ENCODE peak calls at places on chromosomes 12 and 14, in four cellular contexts. V is HepG2, R is sigmoid colon, P is HCT116. K is an unnamed sample.

GRCh38 chr14:92703516-92703915 is 44.9 kb downstream of the LGMN start:
- DNase-seq in V (no peak), R (no peak), P (no peak), K (no peak)

GRCh38 chr12:111268738-111269572 is 99.9 kb downstream of the PHETA1 start:
- DNase-seq in V (no peak), R (no peak), P (peak), K (no peak)

GRCh38 chr14:88248606-88249005 is 74.5 kb downstream of the KCNK10 start:
- DNase-seq in V (no peak), R (no peak), P (no peak), K (no peak)

GRCh38 chr12:113149361-113150150 is at the start of gene CFAP73:
- DNase-seq in V (peak), R (no peak), P (peak), K (no peak)

GRCh38 chr12:73632191-73632590 is 905.4 kb upstream of the ATXN7L3B start:
- DNase-seq in V (no peak), R (no peak), P (no peak), K (no peak)

GRCh38 chr12:105228494-105228893 is 7.5 kb downstream of the APPL2 start:
- DNase-seq in V (no peak), R (no peak), P (no peak), K (no peak)

GRCh38 chr12:101862245-101862644 is 15.1 kb upstream of the DRAM1 start:
- DNase-seq in V (no peak), R (no peak), P (no peak), K (no peak)

GRCh38 chr12:92621833-92622232 is 81.0 kb upstream of the PLEKHG7 start:
- DNase-seq in V (no peak), R (no peak), P (no peak), K (no peak)

GRCh38 chr12:119505001-119505400 is 88.6 kb upstream of the TMEM233 start:
- DNase-seq in V (no peak), R (no peak), P (peak), K (no peak)

GRCh38 chr14:77059276-77059934 is 30.9 kb upstream of the IRF2BPL start:
- DNase-seq in V (peak), R (no peak), P (peak), K (no peak)
- TF ChIP-seq POLR2AphosphoS5 in V (no peak), R (no peak), P (peak), K (no peak)

GRCh38 chr12:23253191-23253590 is 628.2 kb downstream of the ETNK1 start:
- DNase-seq in V (no peak), R (no peak), P (no peak), K (no peak)
- TF ChIP-seq POLR2AphosphoS5 in V (no peak), R (no peak), P (no peak), K (no peak)

DNA sequence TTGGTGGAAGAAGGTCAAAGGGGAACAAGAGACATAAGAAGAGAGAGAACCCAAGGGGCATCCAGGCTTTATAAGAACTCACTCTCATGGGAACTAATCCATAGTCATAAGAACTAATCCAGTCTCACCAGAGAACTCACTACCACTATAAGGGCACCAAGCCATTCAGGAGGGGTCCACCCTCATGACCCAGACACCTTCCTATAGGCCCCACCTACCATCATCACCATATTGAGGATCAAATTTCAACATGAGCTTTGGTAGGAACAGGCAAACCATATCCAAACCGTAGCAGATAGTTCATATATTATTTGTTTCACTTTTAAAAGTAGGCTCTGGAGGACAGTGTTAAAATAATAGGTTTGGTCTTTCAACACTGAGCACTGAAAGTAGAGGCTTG is 350.1 kb downstream of the TMTC2 start:
- DNase-seq in V (no peak), R (no peak), P (no peak), K (no peak)
- TF ChIP-seq POLR2AphosphoS5 in V (no peak), R (no peak), P (no peak), K (no peak)

GRCh38 chr14:68749487-68750475 is 43.1 kb downstream of the ZFP36L1 start:
- DNase-seq in V (no peak), R (peak), P (no peak), K (no peak)
- TF ChIP-seq POLR2AphosphoS5 in V (no peak), R (no peak), P (no peak), K (no peak)

DNA sequence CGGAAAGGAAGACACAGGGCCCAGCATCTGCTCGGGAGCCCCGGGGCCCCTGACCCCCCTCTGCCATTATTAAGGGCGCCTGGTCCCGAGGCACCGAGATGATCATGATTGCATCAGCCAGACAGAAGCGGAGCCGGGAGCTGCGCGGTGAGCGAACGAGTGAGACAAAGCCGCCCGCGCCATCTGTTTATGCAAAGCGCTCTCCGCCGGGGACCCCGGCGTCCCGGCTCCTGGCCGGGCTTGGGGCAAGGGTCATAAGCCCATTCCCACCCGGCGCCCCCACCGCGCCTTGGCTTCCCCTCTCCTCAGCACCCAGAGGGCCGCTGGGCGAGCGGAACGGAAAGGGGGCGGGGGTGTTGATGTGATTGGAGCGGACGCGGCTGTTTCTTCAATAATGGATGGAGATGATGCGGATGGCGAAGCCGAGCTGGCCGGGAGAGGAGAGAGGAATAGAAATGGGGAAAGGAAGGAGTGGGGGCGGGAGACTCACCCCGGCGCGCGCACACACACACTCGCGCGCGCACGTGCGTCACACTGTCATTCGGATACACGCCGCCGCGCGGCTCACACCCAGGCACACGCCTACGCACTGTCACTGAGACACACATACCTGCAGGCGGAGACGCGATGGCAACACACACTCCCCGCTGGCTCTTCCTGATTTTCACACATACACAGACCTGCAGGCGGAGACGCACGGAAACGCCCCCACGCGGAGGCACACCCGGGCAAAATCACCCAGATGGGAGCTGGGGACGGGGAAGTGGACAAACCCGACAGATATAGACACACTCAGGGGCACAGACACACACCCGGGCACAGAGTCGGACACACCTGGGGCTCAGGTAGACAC is 10.7 kb downstream of the STAC3 start:
- DNase-seq in V (no peak), R (peak), P (peak), K (peak)
- TF ChIP-seq POLR2AphosphoS5 in V (no peak), R (no peak), P (peak), K (peak)

GRCh38 chr12:31633464-31633863 is 26.0 kb upstream of the ETFBKMT start:
- DNase-seq in V (no peak), R (no peak), P (no peak), K (no peak)
- TF ChIP-seq POLR2AphosphoS5 in V (no peak), R (no peak), P (no peak), K (no peak)

GRCh38 chr14:101760138-101761011 is 1.1 kb upstream of the PPP2R5C start:
- DNase-seq in V (peak), R (peak), P (peak), K (peak)

GRCh38 chr14:101758913-101759593 is 2.5 kb upstream of the PPP2R5C start:
- DNase-seq in V (no peak), R (no peak), P (no peak), K (no peak)

GRCh38 chr14:101761881-101762529 is 496 bp downstream of the PPP2R5C start:
- DNase-seq in V (no peak), R (peak), P (no peak), K (peak)

GRCh38 chr14:101762530-101763101 is 1.1 kb downstream of the PPP2R5C start:
- DNase-seq in V (peak), R (no peak), P (no peak), K (no peak)

DNA sequence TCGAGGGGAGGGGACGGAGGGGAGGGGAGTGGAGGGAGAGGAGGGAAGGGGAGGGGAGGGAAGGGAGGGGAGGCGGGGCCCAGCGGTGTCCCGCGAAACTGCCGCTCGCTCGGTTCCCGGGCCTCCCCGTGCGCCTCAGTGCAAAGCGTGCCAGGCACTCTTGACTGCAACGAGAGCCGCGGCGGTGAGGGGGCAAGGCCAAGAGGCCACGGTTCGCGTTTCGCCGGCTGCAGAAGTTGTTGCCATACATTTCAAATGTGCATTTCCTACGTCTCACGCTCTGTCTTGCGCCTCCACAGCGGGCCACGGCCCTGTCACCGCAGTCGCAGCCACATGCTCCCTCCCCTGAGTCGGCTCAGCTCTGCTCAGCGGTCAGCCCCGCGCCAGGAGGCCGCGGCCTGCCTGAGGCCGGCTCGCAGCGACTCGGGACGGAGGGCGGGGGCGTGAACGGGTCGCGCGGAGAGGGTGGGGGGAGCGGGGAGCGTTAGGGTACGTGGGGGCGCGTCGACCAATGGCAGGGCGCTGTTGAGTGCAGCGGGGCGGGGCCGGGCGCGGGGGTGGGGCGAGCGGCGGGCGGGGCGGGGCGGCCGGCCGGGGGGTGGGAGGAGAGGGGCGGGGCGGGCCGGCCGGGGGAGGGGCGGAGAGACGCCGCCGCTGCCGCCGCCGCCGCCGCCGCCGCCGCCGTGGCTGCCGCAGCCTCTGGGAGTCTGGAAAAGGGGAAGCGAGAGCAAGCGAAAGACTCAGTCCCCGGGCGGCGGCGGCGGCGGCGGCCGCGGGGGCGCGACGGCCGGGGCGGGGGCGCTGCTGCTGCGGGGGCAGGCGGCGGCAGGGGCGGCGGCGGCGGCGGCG is at the start of gene PPP2R5C:
- DNase-seq in V (peak), R (peak), P (peak), K (peak)
- TF ChIP-seq POLR2AphosphoS5 in V (peak), R (peak), P (no peak), K (peak)